ENCODE peak calls at places on chromosomes 2 and 18, in four cellular contexts. One of them, this sample, is unnamed.

GRCh38 chr18:59323931-59324622 is 5.6 kb upstream of the CPLX4 start:
- DNase-seq in HepG2: no peak
- DNase-seq in GM12878: no peak
- DNase-seq in H1: no peak
- DNase-seq in this sample: no peak

GRCh38 chr2:222944552-222944951 is 83.7 kb downstream of the ACSL3 start:
- DNase-seq in HepG2: no peak
- DNase-seq in H1: no peak
- DNase-seq in GM12878: no peak
- DNase-seq in this sample: no peak

GRCh38 chr18:67875057-67875456 is 358.5 kb upstream of the DSEL start:
- DNase-seq in GM12878: no peak
- DNase-seq in H1: no peak
- DNase-seq in HepG2: no peak
- DNase-seq in this sample: no peak

GRCh38 chr2:9251154-9252001 is 44.8 kb downstream of the ASAP2 start:
- DNase-seq in HepG2: no peak
- DNase-seq in GM12878: no peak
- DNase-seq in H1: no peak
- DNase-seq in this sample: no peak

GRCh38 chr2:234885113-234885512 is 66.7 kb upstream of the SH3BP4 start:
- DNase-seq in H1: no peak
- DNase-seq in GM12878: no peak
- DNase-seq in HepG2: no peak
- DNase-seq in this sample: no peak

GRCh38 chr2:174450021-174450816 is 36.6 kb downstream of the GPR155 start:
- DNase-seq in H1: no peak
- DNase-seq in HepG2: no peak
- DNase-seq in GM12878: peak; percentile 16
- DNase-seq in this sample: no peak

GRCh38 chr18:4987452-4988405 is 209.3 kb downstream of the AKAIN1 start:
- DNase-seq in HepG2: no peak
- DNase-seq in H1: no peak
- DNase-seq in GM12878: no peak
- DNase-seq in this sample: no peak

GRCh38 chr2:179444056-179444455 is 179.4 kb upstream of the SESTD1 start:
- DNase-seq in HepG2: no peak
- DNase-seq in H1: no peak
- DNase-seq in GM12878: no peak
- DNase-seq in this sample: no peak

GRCh38 chr2:219037783-219038549 is 3.4 kb downstream of the CFAP65 start:
- DNase-seq in GM12878: no peak
- DNase-seq in HepG2: peak; percentile 35
- DNase-seq in H1: no peak
- DNase-seq in this sample: no peak

GRCh38 chr2:20551231-20551944 is 99.5 kb downstream of the HS1BP3 start:
- DNase-seq in HepG2: no peak
- DNase-seq in H1: no peak
- DNase-seq in GM12878: no peak
- DNase-seq in this sample: no peak
- TF ChIP-seq CREB1 in HepG2: no peak
- TF ChIP-seq CREB1 in H1: no peak
- TF ChIP-seq CREB1 in GM12878: no peak
- TF ChIP-seq CREB1 in this sample: no peak

GRCh38 chr2:109242654-109243331 is 113.8 kb downstream of the SH3RF3 start:
- DNase-seq in HepG2: no peak
- DNase-seq in H1: no peak
- DNase-seq in GM12878: no peak
- DNase-seq in this sample: no peak
- TF ChIP-seq CREB1 in HepG2: no peak
- TF ChIP-seq CREB1 in H1: no peak
- TF ChIP-seq CREB1 in GM12878: no peak
- TF ChIP-seq CREB1 in this sample: no peak

DNA sequence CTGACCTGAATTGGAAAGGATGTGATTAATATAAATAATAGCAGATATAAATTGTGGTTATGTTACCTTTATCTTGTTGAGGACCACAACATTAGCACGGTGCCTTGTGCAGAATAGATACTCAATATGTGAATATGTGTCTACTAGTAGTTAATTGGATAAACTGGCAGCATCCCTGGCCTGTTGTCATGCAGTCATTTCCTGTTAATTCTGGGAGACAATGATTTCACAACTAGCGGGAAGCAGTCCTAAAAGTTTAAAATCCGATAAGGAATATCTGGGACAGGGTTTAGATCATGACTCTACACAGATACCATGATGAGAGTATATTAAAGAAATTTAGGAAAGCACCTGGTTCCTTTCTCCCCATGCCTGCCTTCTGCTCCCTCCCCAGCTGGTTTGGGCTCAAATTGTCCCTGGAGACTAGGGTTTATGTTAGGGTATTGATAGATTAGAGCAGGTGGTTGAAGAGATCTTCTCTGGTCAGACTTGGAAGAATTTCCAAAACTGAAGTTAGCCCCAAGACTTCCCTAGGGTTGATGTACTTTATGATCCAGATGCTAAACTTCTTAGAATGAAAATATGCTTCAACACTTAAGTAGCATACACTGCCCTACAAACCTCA is 32.8 kb downstream of the CYBRD1 start:
- DNase-seq in GM12878: no peak
- DNase-seq in H1: no peak
- DNase-seq in HepG2: no peak
- DNase-seq in this sample: no peak
- TF ChIP-seq CREB1 in GM12878: no peak
- TF ChIP-seq CREB1 in H1: no peak
- TF ChIP-seq CREB1 in HepG2: no peak
- TF ChIP-seq CREB1 in this sample: no peak

DNA sequence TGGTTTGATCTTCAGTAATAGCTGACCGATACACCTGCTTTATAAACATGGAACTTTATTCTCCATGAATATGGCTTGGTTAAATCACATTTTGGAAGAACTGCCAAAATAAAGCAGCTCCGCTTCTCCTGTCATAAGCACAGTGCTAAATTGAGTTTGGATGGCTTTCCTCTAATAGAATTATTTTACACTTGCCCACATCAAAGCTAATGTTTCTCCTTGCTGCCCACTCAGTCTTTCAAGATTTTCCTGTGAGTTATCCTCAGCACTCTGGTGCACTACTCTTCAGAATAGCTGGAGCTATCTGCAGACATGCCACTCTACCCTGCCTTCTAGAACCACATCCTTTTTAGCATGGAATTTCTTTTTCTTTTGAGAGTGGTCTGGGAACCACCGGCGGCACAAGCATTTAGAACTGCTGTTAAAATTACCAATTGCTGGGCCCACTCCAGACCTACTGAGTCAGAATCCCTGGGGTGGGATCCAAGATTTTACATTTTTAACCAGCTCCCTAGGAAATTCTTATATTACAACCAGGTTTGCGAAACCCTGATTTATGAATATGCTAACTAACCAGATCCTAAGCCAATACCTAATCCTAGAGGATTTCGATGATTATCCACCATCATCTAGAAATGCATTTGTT is 283.3 kb downstream of the AFF3 start:
- DNase-seq in GM12878: no peak
- DNase-seq in H1: no peak
- DNase-seq in HepG2: no peak
- DNase-seq in this sample: no peak
- TF ChIP-seq CREB1 in GM12878: no peak
- TF ChIP-seq CREB1 in H1: no peak
- TF ChIP-seq CREB1 in HepG2: no peak
- TF ChIP-seq CREB1 in this sample: no peak

GRCh38 chr2:70939001-70939846 is 3.5 kb downstream of the ATP6V1B1 start:
- DNase-seq in H1: peak; percentile 75
- DNase-seq in HepG2: no peak
- DNase-seq in GM12878: no peak
- DNase-seq in this sample: peak; percentile 72

GRCh38 chr2:70942396-70942795 is 6.7 kb downstream of the ATP6V1B1 start:
- DNase-seq in HepG2: no peak
- DNase-seq in GM12878: no peak
- DNase-seq in H1: no peak
- DNase-seq in this sample: no peak

GRCh38 chr2:70941701-70942100 is 6.0 kb downstream of the ATP6V1B1 start:
- DNase-seq in GM12878: no peak
- DNase-seq in HepG2: no peak
- DNase-seq in H1: no peak
- DNase-seq in this sample: no peak

GRCh38 chr2:70939847-70940580 is 4.3 kb downstream of the ATP6V1B1 start:
- DNase-seq in HepG2: no peak
- DNase-seq in GM12878: no peak
- DNase-seq in H1: peak; percentile 44
- DNase-seq in this sample: no peak

DNA sequence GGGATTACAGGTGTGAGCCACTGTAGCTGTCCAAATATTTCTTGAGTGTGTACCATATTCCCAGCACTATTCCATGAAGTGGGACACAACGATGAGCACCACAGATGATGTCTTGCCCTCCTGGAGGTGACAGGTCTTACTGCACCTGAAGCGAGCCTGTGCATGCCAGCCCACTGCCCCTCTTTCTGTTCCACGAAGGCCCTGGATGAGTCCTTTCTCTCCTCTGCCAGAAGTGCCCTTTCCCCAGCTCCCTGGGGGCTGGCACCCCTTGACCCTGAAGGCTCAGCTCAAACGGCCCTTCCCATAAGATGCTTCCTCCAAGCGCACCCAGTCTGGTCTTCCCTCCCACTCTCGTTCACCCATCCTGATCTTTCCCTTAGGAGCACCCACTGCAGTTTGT is 5.5 kb downstream of the ATP6V1B1 start:
- DNase-seq in GM12878: no peak
- DNase-seq in HepG2: no peak
- DNase-seq in H1: peak; percentile 32
- DNase-seq in this sample: no peak
- TF ChIP-seq CREB1 in GM12878: no peak
- TF ChIP-seq CREB1 in HepG2: no peak
- TF ChIP-seq CREB1 in H1: no peak
- TF ChIP-seq CREB1 in this sample: no peak

This sample was measured in WTC11.